ENCODE peak calls at places on chromosomes 6 and 20, in six cellular contexts. P, N, M, E, H and Y are unnamed samples.

GRCh38 chr6:51857134-51857533 is 230.3 kb downstream of the PKHD1 start:
- DNase-seq in E (no peak), P (no peak), H (no peak), N (no peak), M (no peak), Y (no peak)

GRCh38 chr20:16804793-16805187 is 56.6 kb downstream of the OTOR start:
- DNase-seq in H (no peak), E (no peak), N (no peak), P (no peak), M (no peak), Y (no peak)

GRCh38 chr6:38996676-38997075 is 51.9 kb upstream of the GLP1R start:
- DNase-seq in P (no peak), M (no peak), H (no peak), N (no peak), E (no peak), Y (no peak)

GRCh38 chr20:40470313-40471260 is 218.4 kb downstream of the MAFB start:
- DNase-seq in H (peak; percentile 29), M (no peak), E (no peak), P (peak; percentile 16), N (no peak), Y (no peak)

GRCh38 chr20:24828992-24829648 is 119.9 kb upstream of the CST7 start:
- DNase-seq in N (no peak), H (no peak), E (no peak), M (no peak), P (no peak), Y (no peak)

GRCh38 chr6:39791850-39792500 is at the start of gene DAAM2:
- DNase-seq in N (no peak), H (no peak), P (no peak), E (peak; percentile 42), M (peak; percentile 29), Y (no peak)

GRCh38 chr6:130935978-130936377 is 108.8 kb downstream of the SMLR1 start:
- DNase-seq in H (no peak), N (no peak), P (no peak), E (no peak), M (no peak), Y (no peak)

GRCh38 chr6:117615981-117616961 is 14.0 kb upstream of the GOPC start:
- DNase-seq in H (no peak), N (no peak), M (no peak), E (peak; percentile 85), P (no peak), Y (peak; percentile 77)

GRCh38 chr6:331622-332521 is 39.6 kb downstream of the DUSP22 start:
- DNase-seq in N (no peak), P (peak; percentile 74), M (no peak), E (peak; percentile 58), H (peak; percentile 64), Y (no peak)

GRCh38 chr20:10498196-10498595 is 63.1 kb downstream of the SLX4IP start:
- DNase-seq in N (no peak), E (no peak), M (no peak), H (no peak), P (no peak), Y (no peak)

GRCh38 chr20:10502098-10502526 is 67.0 kb downstream of the SLX4IP start:
- DNase-seq in N (no peak), H (no peak), P (no peak), M (no peak), E (no peak), Y (no peak)

GRCh38 chr20:10497283-10497682 is 62.2 kb downstream of the SLX4IP start:
- DNase-seq in H (no peak), P (no peak), M (no peak), N (no peak), E (no peak), Y (no peak)

GRCh38 chr20:10504893-10505292 is 69.8 kb downstream of the SLX4IP start:
- DNase-seq in P (no peak), H (no peak), M (peak; percentile 83), N (no peak), E (no peak), Y (no peak)

GRCh38 chr20:10501377-10501776 is 66.3 kb downstream of the SLX4IP start:
- DNase-seq in E (no peak), N (no peak), P (no peak), H (peak; percentile 64), M (no peak), Y (no peak)
- H3K4me3 ChIP-seq in E (peak overlapping the region; percentile 30), N (no peak overlapping the region), P (no peak overlapping the region), H (no peak overlapping the region), M (no peak overlapping the region), Y (peak overlapping the region; percentile 30)

DNA sequence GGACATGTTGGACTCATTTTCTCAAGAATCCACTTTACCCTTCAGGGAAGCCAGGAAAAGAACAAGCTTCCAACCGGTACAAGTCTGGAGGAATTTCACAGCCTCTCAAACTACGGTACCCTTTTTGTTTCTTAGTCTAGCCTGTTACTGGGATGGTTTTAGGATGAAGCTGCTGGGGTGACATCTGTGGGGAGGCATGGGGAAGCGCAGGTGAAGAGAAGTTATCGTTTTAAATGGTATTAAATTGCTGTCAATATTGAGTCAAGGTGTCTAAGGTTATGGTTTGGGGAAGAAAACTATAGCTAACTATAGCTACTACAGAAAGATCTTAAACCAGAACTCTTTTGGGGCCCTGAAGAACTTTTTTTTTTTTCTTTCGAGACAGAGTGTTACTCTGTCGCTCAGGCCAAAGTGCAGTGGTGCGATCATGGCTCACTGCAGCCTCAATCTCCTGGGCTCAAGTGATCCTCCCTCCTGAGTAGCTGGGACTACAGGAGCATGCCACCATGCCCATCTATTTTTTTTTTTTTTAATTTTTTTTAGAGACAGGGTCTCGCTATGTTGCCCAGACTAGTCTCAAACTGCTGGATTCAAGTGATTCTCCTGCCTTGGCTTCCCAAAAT is 128.7 kb downstream of the RIN2 start:
- DNase-seq in E (peak; percentile 32), P (no peak), M (peak; percentile 33), N (no peak), H (no peak), Y (no peak)
- H3K4me3 ChIP-seq in E (no peak overlapping the region), P (peak overlapping the region; percentile 18), M (no peak overlapping the region), N (no peak overlapping the region), H (peak overlapping the region; percentile 5), Y (no peak overlapping the region)

DNA sequence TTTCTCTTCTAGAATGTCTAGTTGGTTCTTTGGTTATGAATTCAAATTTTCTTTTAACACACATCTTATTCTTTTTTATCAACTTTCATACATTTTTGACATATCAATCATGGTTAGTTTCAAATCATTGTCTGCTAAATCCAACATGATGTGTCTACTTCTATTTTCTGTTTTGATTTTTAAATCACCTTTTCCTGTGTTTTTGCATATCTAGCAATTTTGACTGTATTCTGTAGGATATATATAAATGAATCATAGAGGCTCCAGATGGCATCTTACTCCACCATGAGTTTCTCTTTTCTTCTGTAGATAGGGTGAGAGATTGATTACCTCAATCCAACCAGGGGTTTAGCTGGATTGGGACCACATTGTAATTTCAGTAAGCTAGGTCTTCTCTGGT is 34.3 kb upstream of the CARMIL1 start:
- DNase-seq in E (no peak), M (no peak), N (no peak), H (no peak), P (no peak), Y (no peak)
- H3K4me3 ChIP-seq in E (no peak overlapping the region), M (no peak overlapping the region), N (no peak overlapping the region), H (no peak overlapping the region), P (no peak overlapping the region), Y (no peak overlapping the region)

GRCh38 chr6:162674452-162674851 is 53.1 kb downstream of the PRKN start:
- DNase-seq in E (no peak), P (no peak), H (no peak), N (no peak), M (no peak), Y (no peak)

GRCh38 chr6:162671580-162672165 is 55.9 kb downstream of the PRKN start:
- DNase-seq in M (no peak), H (no peak), N (no peak), P (no peak), E (no peak), Y (no peak)

GRCh38 chr6:162675503-162675902 is 52.1 kb downstream of the PRKN start:
- DNase-seq in M (no peak), P (no peak), N (no peak), E (no peak), H (no peak), Y (no peak)

DNA sequence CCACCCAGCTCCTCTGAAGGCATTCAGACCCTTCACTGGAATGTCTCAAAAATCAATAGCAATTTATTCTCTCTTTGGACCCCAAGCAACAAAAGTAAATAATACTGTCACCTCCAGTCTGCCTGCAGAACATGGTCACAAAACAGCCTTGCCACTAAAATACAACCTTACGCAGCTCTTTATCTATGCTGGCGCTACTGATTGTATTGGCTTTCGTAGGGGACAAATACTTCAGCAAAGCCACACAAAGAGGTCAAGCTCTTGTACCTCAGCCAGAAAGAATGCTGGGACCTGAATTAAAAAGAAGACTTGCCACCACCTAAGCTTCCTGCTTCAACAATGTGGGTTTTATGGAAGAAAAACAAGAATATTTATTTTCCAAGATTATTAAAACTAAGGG is 57.2 kb downstream of the PRKN start:
- DNase-seq in H (no peak), M (no peak), E (no peak), N (no peak), P (no peak), Y (no peak)
- H3K4me3 ChIP-seq in H (no peak overlapping the region), M (no peak overlapping the region), E (no peak overlapping the region), N (no peak overlapping the region), P (no peak overlapping the region), Y (no peak overlapping the region)

DNA sequence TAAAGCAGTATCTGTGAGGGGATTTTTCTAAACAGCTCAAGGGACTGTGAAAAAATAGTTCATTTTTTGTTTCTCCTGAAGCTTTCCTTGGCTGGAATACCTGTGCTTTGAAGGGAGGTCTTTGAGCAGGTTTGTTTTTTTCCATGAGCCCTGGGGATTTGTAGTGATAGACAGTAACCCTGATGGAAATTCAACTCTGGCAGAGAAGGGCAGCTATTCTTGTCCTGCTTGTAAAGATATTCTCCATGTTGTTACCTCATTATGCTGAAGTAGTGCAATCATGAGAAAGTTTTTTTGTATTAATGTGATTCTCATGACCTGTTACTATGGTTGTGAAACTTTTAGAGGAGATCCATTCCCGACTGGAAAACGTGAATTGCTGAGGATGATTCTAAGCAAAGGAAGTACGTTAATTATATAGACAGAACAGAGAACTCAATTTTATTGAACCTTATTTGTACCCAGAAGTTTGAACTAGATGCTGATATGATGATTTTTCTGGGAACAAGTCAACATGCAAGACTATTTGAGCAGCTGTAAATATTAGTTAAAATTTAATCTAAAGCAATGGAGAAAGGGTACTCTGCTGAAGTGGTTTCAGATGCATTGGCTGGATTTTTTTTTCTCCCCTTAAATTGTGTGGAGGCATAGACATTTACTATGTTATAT is 12.5 kb downstream of the UTRN start:
- DNase-seq in E (no peak), M (peak; percentile 84), P (no peak), N (no peak), H (no peak), Y (no peak)
- H3K4me3 ChIP-seq in E (no peak overlapping the region), M (no peak overlapping the region), P (no peak overlapping the region), N (no peak overlapping the region), H (no peak overlapping the region), Y (no peak overlapping the region)

DNA sequence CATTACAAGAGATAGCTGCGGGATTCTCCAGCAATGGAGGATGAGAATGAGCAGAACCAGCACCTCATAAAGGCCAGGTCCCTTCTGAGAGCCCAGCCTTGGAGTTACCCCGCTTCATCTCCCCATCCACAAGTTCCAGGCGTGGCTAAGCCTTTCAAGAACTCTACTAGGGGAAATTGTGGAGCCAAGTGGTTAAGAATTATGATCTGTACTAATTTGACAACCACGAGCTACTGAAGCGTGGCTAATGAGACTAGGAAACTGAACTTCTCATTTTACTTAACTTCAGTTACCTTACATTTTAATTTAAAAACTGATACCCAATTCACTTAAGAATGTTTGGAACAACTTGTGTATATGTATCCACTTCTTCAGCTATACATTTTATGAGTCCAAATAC is 401.0 kb downstream of the PTPRT start:
- DNase-seq in N (no peak), E (no peak), M (no peak), P (no peak), H (no peak), Y (no peak)
- H3K4me3 ChIP-seq in N (no peak overlapping the region), E (no peak overlapping the region), M (no peak overlapping the region), P (no peak overlapping the region), H (no peak overlapping the region), Y (no peak overlapping the region)

GRCh38 chr20:37542281-37542680 is 14.6 kb upstream of the BLCAP start:
- DNase-seq in H (no peak), N (no peak), P (no peak), M (no peak), E (no peak), Y (peak; percentile 19)
- H3K4me3 ChIP-seq in H (no peak overlapping the region), N (no peak overlapping the region), P (no peak overlapping the region), M (no peak overlapping the region), E (no peak overlapping the region), Y (no peak overlapping the region)